ENCODE peak calls at places on chromosomes 6 and 20, in five cellular contexts. P is coronary artery, G is mammary epithelial cell, A is adrenal gland, D is dorsolateral prefrontal cortex. H is an unnamed sample.

GRCh38 chr6:13725570-13725969 is 13.9 kb upstream of the RANBP9 start:
- DNase-seq in D (no peak), G (peak), A (no peak), P (no peak), H (no peak)

GRCh38 chr20:62360854-62361798 is 6.0 kb downstream of the LAMA5 start:
- DNase-seq in P (peak), D (no peak), A (peak), G (no peak), H (no peak)

GRCh38 chr6:79602859-79603258 is 28.3 kb upstream of the SH3BGRL2 start:
- DNase-seq in D (no peak), G (no peak), P (no peak), A (no peak), H (no peak)

GRCh38 chr20:4956200-4956810 is 45.0 kb downstream of the SLC23A2 start:
- DNase-seq in A (peak), P (no peak), G (peak), D (no peak), H (peak)

GRCh38 chr6:83905648-83906047 is 46.2 kb downstream of the CYB5R4 start:
- DNase-seq in G (no peak), D (no peak), P (no peak), A (no peak), H (no peak)

GRCh38 chr20:37773260-37773825 is 79.5 kb downstream of the CTNNBL1 start:
- DNase-seq in D (no peak), G (peak), P (no peak), A (no peak), H (no peak)

GRCh38 chr6:45423111-45423900 is 45.6 kb upstream of the SUPT3H start:
- DNase-seq in A (no peak), P (peak), D (no peak), G (peak), H (no peak)

GRCh38 chr6:8499540-8499939 is 64.2 kb upstream of the SLC35B3 start:
- DNase-seq in A (no peak), G (peak), P (no peak), D (no peak), H (peak)

GRCh38 chr6:2859325-2859700 is 17.6 kb upstream of the SERPINB1 start:
- DNase-seq in A (no peak), G (no peak), D (no peak), P (no peak), H (no peak)

GRCh38 chr20:1301031-1301529 is 27.9 kb downstream of the SDCBP2 start:
- DNase-seq in D (no peak), A (no peak), P (no peak), G (peak), H (no peak)

GRCh38 chr20:43949741-43950618 is 35.3 kb downstream of the TOX2 start:
- DNase-seq in G (no peak), D (no peak), A (peak), P (no peak), H (no peak)

GRCh38 chr20:64101731-64102621 is 5.4 kb downstream of the NPBWR2 start:
- DNase-seq in D (no peak), G (no peak), A (no peak), P (no peak), H (no peak)

GRCh38 chr6:122109075-122109474 is 290.4 kb upstream of the HSF2 start:
- DNase-seq in D (no peak), G (no peak), P (no peak), A (no peak), H (no peak)

GRCh38 chr20:1696521-1697209 is 39.1 kb upstream of the SIRPG start:
- DNase-seq in D (no peak), G (no peak), P (no peak), A (no peak), H (no peak)

GRCh38 chr6:21438986-21439352 is 154.6 kb upstream of the SOX4 start:
- DNase-seq in D (no peak), G (no peak), A (no peak), P (no peak), H (no peak)

GRCh38 chr20:50788045-50788867 is 6.6 kb upstream of the BCAS4 start:
- DNase-seq in A (peak), P (no peak), G (peak), D (peak), H (peak)
- TF ChIP-seq CTCF in A (peak), P (no peak), G (peak), D (peak), H (peak)

GRCh38 chr6:48894469-48894868 is 568.6 kb downstream of the MMUT start:
- DNase-seq in G (no peak), D (no peak), P (no peak), A (no peak), H (no peak)

GRCh38 chr6:48889429-48889828 is 573.6 kb downstream of the MMUT start:
- DNase-seq in P (no peak), A (no peak), D (no peak), G (peak), H (no peak)

GRCh38 chr6:48893048-48893447 is 570.0 kb downstream of the MMUT start:
- DNase-seq in D (no peak), A (no peak), G (no peak), P (no peak), H (no peak)

GRCh38 chr6:48891308-48891707 is 571.7 kb downstream of the MMUT start:
- DNase-seq in A (no peak), G (no peak), P (no peak), D (no peak), H (no peak)
- TF ChIP-seq CTCF in A (no peak), G (no peak), P (no peak), D (no peak), H (no peak)

DNA sequence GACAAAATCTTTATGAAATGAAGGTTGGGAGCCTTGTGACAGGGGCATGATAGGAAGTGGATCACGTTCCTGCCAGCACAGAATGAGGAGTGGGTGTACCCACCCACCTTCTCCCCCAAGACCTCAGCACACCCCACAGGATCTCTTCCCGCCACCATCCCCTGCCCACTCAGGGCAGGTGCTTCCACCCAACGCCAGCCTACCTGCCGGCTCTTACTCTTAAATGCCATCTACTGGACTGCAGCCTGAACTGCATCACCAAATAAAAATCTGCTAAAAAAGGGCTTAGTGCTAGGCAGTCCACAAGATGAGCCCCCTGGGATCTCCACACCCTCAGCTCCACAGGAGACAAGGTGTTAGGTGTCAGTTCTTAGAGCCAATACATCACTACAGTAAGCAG is 20.6 kb downstream of the DTNBP1 start:
- DNase-seq in D (no peak), P (no peak), G (no peak), A (no peak), H (no peak)
- TF ChIP-seq CTCF in D (no peak), P (no peak), G (peak), A (no peak), H (peak)

GRCh38 chr6:130700397-130700796 is 126.8 kb upstream of the SMLR1 start:
- DNase-seq in P (no peak), D (no peak), G (no peak), A (no peak), H (no peak)

GRCh38 chr6:130696806-130697205 is 130.4 kb upstream of the SMLR1 start:
- DNase-seq in A (no peak), D (no peak), G (no peak), P (no peak), H (no peak)

GRCh38 chr6:130693944-130694343 is 133.3 kb upstream of the SMLR1 start:
- DNase-seq in P (no peak), D (no peak), A (no peak), G (no peak), H (no peak)

GRCh38 chr6:130697661-130698535 is 129.3 kb upstream of the SMLR1 start:
- DNase-seq in P (no peak), D (no peak), A (peak), G (peak), H (peak)

GRCh38 chr6:130694617-130695016 is 132.6 kb upstream of the SMLR1 start:
- DNase-seq in D (no peak), G (no peak), A (no peak), P (no peak), H (no peak)
- TF ChIP-seq CTCF in D (no peak), G (no peak), A (no peak), P (no peak), H (no peak)

DNA sequence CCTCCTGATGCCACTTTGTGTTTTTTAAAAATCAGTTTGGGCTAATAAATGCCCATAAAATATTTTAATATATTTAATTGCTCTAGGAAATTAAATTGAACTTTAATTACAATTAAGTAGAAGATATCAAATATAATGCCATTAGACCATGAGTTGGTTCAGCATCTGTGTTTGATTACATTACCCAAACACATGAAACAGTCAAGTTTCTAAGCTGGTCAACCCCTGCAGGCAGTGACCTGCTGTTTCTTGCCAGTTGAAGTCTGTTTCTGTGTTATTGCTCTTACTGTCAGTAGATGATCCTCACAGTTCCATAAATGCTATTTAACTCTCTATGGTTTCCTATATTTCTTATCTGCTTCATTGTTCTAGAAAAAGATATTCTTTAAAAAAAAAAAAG is 9.7 kb upstream of the TENT5A start:
- DNase-seq in D (no peak), G (peak), P (no peak), A (no peak), H (no peak)
- TF ChIP-seq CTCF in D (no peak), G (no peak), P (no peak), A (no peak), H (no peak)

GRCh38 chr20:19921349-19921793 is 95.8 kb upstream of the NAA20 start:
- DNase-seq in A (peak), G (no peak), P (no peak), D (no peak), H (no peak)
- TF ChIP-seq CTCF in A (no peak), G (no peak), P (no peak), D (no peak), H (no peak)

GRCh38 chr20:33076662-33077398 is 2.6 kb upstream of the BPIFB4 start:
- DNase-seq in G (peak), D (no peak), P (no peak), A (no peak), H (no peak)
- TF ChIP-seq CTCF in G (peak), D (peak), P (no peak), A (no peak), H (peak)

DNA sequence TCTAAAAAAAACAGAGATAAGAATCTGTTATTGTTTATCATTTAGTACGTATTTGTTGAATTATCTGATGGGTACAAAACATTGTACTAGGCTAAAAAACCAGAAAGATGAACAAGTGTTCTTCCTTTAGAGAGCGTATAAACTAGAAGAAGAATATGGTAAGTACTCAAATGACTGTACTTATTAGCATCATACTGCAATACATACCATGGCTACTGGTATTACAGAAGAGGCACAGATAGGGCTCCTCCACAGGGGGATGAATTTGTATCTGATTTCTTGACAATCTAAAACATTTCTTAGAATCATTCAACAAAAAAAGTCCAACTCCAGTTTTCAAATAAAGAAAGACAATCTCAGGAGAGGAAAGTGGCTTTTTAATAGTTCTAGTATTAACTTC is 118.0 kb upstream of the THEMIS start:
- DNase-seq in A (no peak), G (no peak), D (no peak), P (no peak), H (no peak)
- TF ChIP-seq CTCF in A (no peak), G (no peak), D (no peak), P (no peak), H (no peak)